ENCODE peak calls at places on chromosome 4, in seven cellular contexts. Z, W, J, S, Y, F and C are unnamed samples.

GRCh38 chr4:98510757-98511517 is 147.5 kb downstream of the TSPAN5 start:
- DNase-seq in F (no peak), Z (no peak), W (no peak), S (no peak), J (no peak), Y (no peak), C (peak; percentile 43)

GRCh38 chr4:183106839-183107238 is 7.8 kb downstream of the WWC2 start:
- DNase-seq in S (no peak), W (no peak), F (no peak), J (no peak), Y (no peak), Z (no peak), C (no peak)

GRCh38 chr4:137116144-137116543 is 416.1 kb downstream of the PCDH18 start:
- DNase-seq in Y (no peak), W (no peak), S (no peak), J (no peak), Z (no peak), F (no peak), C (no peak)

GRCh38 chr4:147969573-147969972 is 237.7 kb downstream of the ARHGAP10 start:
- DNase-seq in J (no peak), W (no peak), F (no peak), S (no peak), Y (no peak), Z (no peak), C (no peak)

GRCh38 chr4:86876894-86877685 is 15.1 kb downstream of the C4orf36 start:
- DNase-seq in S (no peak), F (no peak), W (no peak), J (no peak), Y (no peak), Z (no peak), C (no peak)

GRCh38 chr4:158190736-158191135 is 17.9 kb upstream of the GASK1B start:
- DNase-seq in Y (no peak), F (no peak), Z (no peak), J (no peak), S (no peak), W (no peak), C (no peak)

GRCh38 chr4:156999175-156999517 is 27.5 kb upstream of the PDGFC start:
- DNase-seq in W (peak; percentile 66), Y (no peak), Z (no peak), S (peak; percentile 78), F (no peak), J (no peak), C (no peak)

GRCh38 chr4:56552273-56552672 is 46.7 kb downstream of the ARL9 start:
- DNase-seq in W (no peak), S (no peak), J (no peak), Y (no peak), Z (no peak), F (no peak), C (no peak)

GRCh38 chr4:56414135-56414675 is 21.2 kb downstream of the PPAT start:
- DNase-seq in W (no peak), S (no peak), Y (no peak), F (no peak), J (no peak), Z (no peak), C (no peak)

GRCh38 chr4:181650033-181650825 is 593.0 kb upstream of the TENM3 start:
- DNase-seq in Z (no peak), J (no peak), Y (no peak), S (no peak), F (no peak), W (no peak), C (no peak)

GRCh38 chr4:138673053-138673452 is 342.5 kb upstream of the NOCT start:
- DNase-seq in Z (no peak), Y (no peak), J (no peak), S (no peak), W (no peak), F (no peak), C (no peak)

GRCh38 chr4:73281396-73281795 is 22.8 kb upstream of the ANKRD17 start:
- DNase-seq in S (no peak), W (no peak), Y (no peak), Z (no peak), J (no peak), F (no peak), C (no peak)

GRCh38 chr4:73897380-73898136 is 28.4 kb downstream of the CXCL1 start:
- DNase-seq in S (no peak), Z (no peak), W (no peak), F (no peak), J (no peak), Y (no peak), C (no peak)

GRCh38 chr4:105710678-105711077 is 2.1 kb downstream of the GSTCD start:
- DNase-seq in F (no peak), W (no peak), J (no peak), S (no peak), Y (no peak), Z (no peak), C (no peak)

GRCh38 chr4:97252615-97253154 is 890.6 kb downstream of the STPG2 start:
- DNase-seq in J (no peak), S (no peak), Z (no peak), W (no peak), Y (no peak), F (no peak), C (no peak)

GRCh38 chr4:100803751-100804150 is 285.9 kb upstream of the EMCN start:
- DNase-seq in S (no peak), J (no peak), F (no peak), W (no peak), Z (no peak), Y (no peak), C (no peak)

GRCh38 chr4:66430856-66431255 is 760.6 kb upstream of the EPHA5 start:
- DNase-seq in W (no peak), Z (no peak), S (no peak), Y (no peak), F (no peak), J (no peak), C (no peak)

GRCh38 chr4:1307951-1308735 is 18.5 kb downstream of the MAEA start:
- DNase-seq in W (no peak), Z (no peak), F (no peak), Y (no peak), S (no peak), J (peak; percentile 11), C (no peak)

GRCh38 chr4:182042945-182043344 is 200.3 kb upstream of the TENM3 start:
- DNase-seq in F (no peak), W (peak; percentile 52), J (no peak), Z (no peak), Y (no peak), S (no peak), C (no peak)

GRCh38 chr4:24473309-24473721 is 111.0 kb downstream of the DHX15 start:
- DNase-seq in J (no peak), F (no peak), Y (peak; percentile 65), S (no peak), Z (peak; percentile 23), W (no peak), C (peak; percentile 58)
- H3K27me3 ChIP-seq in J (no peaks in the 10 kb centered on the region), F (peaks cover 49% of the 10 kb centered on the region), Y (no peaks in the 10 kb centered on the region), S (no peaks in the 10 kb centered on the region), Z (no peaks in the 10 kb centered on the region), W (peaks cover 34% of the 10 kb centered on the region), C (peaks cover 9% of the 10 kb centered on the region)

GRCh38 chr4:3247399-3248177 is 1.4 kb upstream of the MSANTD1 start:
- DNase-seq in Z (no peak), S (no peak), F (no peak), W (no peak), Y (no peak), J (no peak), C (no peak)

GRCh38 chr4:3244747-3245146 is 4.2 kb upstream of the MSANTD1 start:
- DNase-seq in W (no peak), F (no peak), Z (no peak), Y (no peak), J (no peak), S (no peak), C (no peak)

GRCh38 chr4:3246458-3247398 is 2.2 kb upstream of the MSANTD1 start:
- DNase-seq in J (no peak), Y (no peak), F (no peak), S (no peak), Z (no peak), W (no peak), C (no peak)

GRCh38 chr4:3244002-3244401 is 5.0 kb upstream of the MSANTD1 start:
- DNase-seq in Y (no peak), J (no peak), Z (no peak), S (no peak), W (no peak), F (no peak), C (no peak)

DNA sequence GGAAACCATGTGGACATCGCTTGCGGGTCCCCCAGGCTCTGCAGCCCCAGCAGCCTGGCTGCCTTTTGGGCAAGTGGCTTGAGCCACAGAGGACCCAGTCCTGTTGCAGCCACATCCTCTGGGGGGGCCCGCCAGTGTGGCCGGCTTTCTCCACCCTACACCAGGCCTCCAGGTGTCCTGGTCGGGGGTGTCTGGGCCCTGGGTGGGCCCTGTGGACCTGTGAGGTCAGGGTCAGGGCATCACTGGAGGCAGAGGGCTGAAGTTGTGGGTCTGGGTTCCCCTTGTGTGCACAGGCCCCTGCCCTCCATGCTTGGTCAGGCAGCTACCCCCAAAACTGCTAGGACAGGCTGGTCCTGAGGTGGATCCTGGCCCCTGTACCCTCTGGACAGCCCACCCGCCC is 3.3 kb upstream of the MSANTD1 start:
- DNase-seq in F (no peak), W (no peak), Z (no peak), S (no peak), Y (no peak), J (no peak), C (no peak)
- H3K27me3 ChIP-seq in F (no peaks in the 10 kb centered on the region), W (no peaks in the 10 kb centered on the region), Z (no peaks in the 10 kb centered on the region), S (no peaks in the 10 kb centered on the region), Y (no peaks in the 10 kb centered on the region), J (no peaks in the 10 kb centered on the region), C (no peaks in the 10 kb centered on the region)

GRCh38 chr4:119861731-119862130 is 204.9 kb downstream of the MAD2L1 start:
- DNase-seq in W (no peak), S (no peak), J (no peak), Y (no peak), F (no peak), Z (no peak), C (no peak)
- H3K27me3 ChIP-seq in W (no peaks in the 10 kb centered on the region), S (no peaks in the 10 kb centered on the region), J (no peaks in the 10 kb centered on the region), Y (no peaks in the 10 kb centered on the region), F (no peaks in the 10 kb centered on the region), Z (no peaks in the 10 kb centered on the region), C (no peaks in the 10 kb centered on the region)

GRCh38 chr4:82786794-82787193 is 11.8 kb downstream of the SCD5 start:
- DNase-seq in S (no peak), W (no peak), Z (no peak), F (no peak), Y (no peak), J (no peak), C (no peak)

GRCh38 chr4:82786004-82786400 is 12.6 kb downstream of the SCD5 start:
- DNase-seq in Z (no peak), S (no peak), F (no peak), J (no peak), W (no peak), Y (no peak), C (no peak)

GRCh38 chr4:82785248-82786003 is 13.2 kb downstream of the SCD5 start:
- DNase-seq in Y (no peak), Z (no peak), F (no peak), J (no peak), S (no peak), W (peak; percentile 59), C (no peak)

GRCh38 chr4:82789377-82789776 is 9.2 kb downstream of the SCD5 start:
- DNase-seq in F (no peak), S (no peak), Y (no peak), W (no peak), J (no peak), Z (no peak), C (no peak)

DNA sequence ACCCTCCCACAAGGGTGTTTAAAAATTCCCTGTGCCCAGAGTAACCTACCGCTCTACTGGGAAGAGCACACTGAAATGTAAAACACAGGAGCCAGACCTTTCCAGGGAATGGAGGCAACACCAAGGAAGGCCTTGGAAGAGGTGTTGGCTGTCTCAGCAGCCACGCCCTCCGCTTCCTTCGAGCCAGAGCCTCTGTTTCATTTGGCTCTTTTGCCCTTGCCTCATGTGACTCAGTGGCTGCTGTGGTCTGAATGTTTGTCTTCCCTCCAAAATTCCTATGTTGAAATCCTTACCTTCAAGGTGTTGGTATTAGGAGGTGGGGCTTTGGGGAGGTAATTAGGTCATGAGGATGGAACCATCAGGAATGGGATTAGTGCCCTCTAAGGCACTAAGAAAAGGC is 11.3 kb downstream of the SCD5 start:
- DNase-seq in W (peak; percentile 68), Z (no peak), Y (no peak), F (no peak), J (no peak), S (no peak), C (no peak)
- H3K27me3 ChIP-seq in W (no peaks in the 10 kb centered on the region), Z (no peaks in the 10 kb centered on the region), Y (no peaks in the 10 kb centered on the region), F (no peaks in the 10 kb centered on the region), J (no peaks in the 10 kb centered on the region), S (no peaks in the 10 kb centered on the region), C (no peaks in the 10 kb centered on the region)